ENCODE peak calls at places on chromosomes 1 and 21, in eight cellular contexts. O is sigmoid colon, V is lung, N is epithelial cell of proximal tubule, Q is prostate gland, H is GM06990, I is AG09309, G is SK-N-SH. X is an unnamed sample.

GRCh38 chr1:153192697-153193096 is 10.5 kb upstream of the LELP1 start:
- DNase-seq in O (no peak), V (no peak), N (no peak), Q (no peak), H (no peak), I (no peak), G (no peak), X (no peak)

GRCh38 chr1:13892671-13893325 is 192.8 kb downstream of the PRDM2 start:
- DNase-seq in O (no peak), V (no peak), N (no peak), Q (no peak), H (no peak), I (no peak), G (peak; percentile 63), X (peak; percentile 16)

GRCh38 chr1:33236498-33236897 is 19.8 kb upstream of the ZNF362 start:
- DNase-seq in O (no peak), V (no peak), N (no peak), Q (no peak), H (no peak), I (no peak), G (no peak), X (no peak)

GRCh38 chr1:17875882-17876280 is 120.7 kb downstream of the ACTL8 start:
- DNase-seq in O (peak; percentile 25), V (no peak), N (no peak), Q (no peak), H (no peak), I (no peak), G (no peak), X (peak; percentile 42)

GRCh38 chr1:25432749-25433388 is 2.2 kb downstream of the MACO1 start:
- DNase-seq in O (no peak), V (no peak), N (no peak), Q (no peak), H (no peak), I (no peak), G (no peak), X (no peak)

GRCh38 chr1:220528679-220529529 is 968 bp downstream of the MARK1 start:
- DNase-seq in O (peak; percentile 60), V (no peak), N (no peak), Q (peak; percentile 12), H (peak; percentile 15), I (no peak), G (no peak), X (peak; percentile 16)

GRCh38 chr1:226104671-226105121 is 42.2 kb downstream of the H3-3A start:
- DNase-seq in O (no peak), V (no peak), N (no peak), Q (no peak), H (no peak), I (no peak), G (no peak), X (no peak)

GRCh38 chr1:46724991-46725735 is 6.2 kb upstream of the EFCAB14 start:
- DNase-seq in O (peak; percentile 82), V (peak; percentile 71), N (peak; percentile 27), Q (peak; percentile 79), H (no peak), I (peak; percentile 64), G (peak; percentile 65), X (peak; percentile 48)

GRCh38 chr1:42730988-42731387 is 9.0 kb downstream of the CLDN19 start:
- DNase-seq in O (no peak), V (no peak), N (peak; percentile 18), Q (no peak), H (no peak), I (no peak), G (peak; percentile 32), X (no peak)

GRCh38 chr1:26608895-26609294 is 79.3 kb downstream of the RPS6KA1 start:
- DNase-seq in O (no peak), V (no peak), N (no peak), Q (no peak), H (no peak), I (no peak), G (no peak), X (no peak)

GRCh38 chr1:110672001-110672752 is 2.6 kb downstream of the KCNA3 start:
- DNase-seq in O (no peak), V (no peak), N (no peak), Q (no peak), H (peak; percentile 19), I (no peak), G (peak; percentile 83), X (no peak)

GRCh38 chr1:174875306-174875705 is 124.4 kb upstream of the CACYBP start:
- DNase-seq in O (no peak), V (peak; percentile 78), N (no peak), Q (peak; percentile 13), H (no peak), I (no peak), G (no peak), X (no peak)

GRCh38 chr1:116909511-116910378 is at the start of gene PTGFRN:
- DNase-seq in O (peak; percentile 89), V (peak; percentile 69), N (no peak), Q (peak; percentile 64), H (peak; percentile 45), I (peak; percentile 18), G (peak; percentile 89), X (peak; percentile 77)

GRCh38 chr1:171998711-171999110 is 157.4 kb downstream of the DNM3 start:
- DNase-seq in O (no peak), V (no peak), N (no peak), Q (no peak), H (no peak), I (no peak), G (no peak), X (no peak)

GRCh38 chr1:232949636-232950196 is 695 bp upstream of the NTPCR start:
- DNase-seq in O (no peak), V (no peak), N (no peak), Q (no peak), H (no peak), I (no peak), G (no peak), X (no peak)

GRCh38 chr1:46175243-46175642 is 356 bp downstream of the TSPAN1 start:
- DNase-seq in O (no peak), V (no peak), N (no peak), Q (no peak), H (no peak), I (no peak), G (no peak), X (no peak)

GRCh38 chr1:10561497-10561896 is 86.7 kb downstream of the PEX14 start:
- DNase-seq in O (no peak), V (no peak), N (peak; percentile 30), Q (no peak), H (no peak), I (peak; percentile 23), G (no peak), X (no peak)
- TF ChIP-seq CTCF in O (no peak), V (no peak), N (no peak), Q (no peak), H (no peak), I (no peak), G (no peak), X (no peak)

DNA sequence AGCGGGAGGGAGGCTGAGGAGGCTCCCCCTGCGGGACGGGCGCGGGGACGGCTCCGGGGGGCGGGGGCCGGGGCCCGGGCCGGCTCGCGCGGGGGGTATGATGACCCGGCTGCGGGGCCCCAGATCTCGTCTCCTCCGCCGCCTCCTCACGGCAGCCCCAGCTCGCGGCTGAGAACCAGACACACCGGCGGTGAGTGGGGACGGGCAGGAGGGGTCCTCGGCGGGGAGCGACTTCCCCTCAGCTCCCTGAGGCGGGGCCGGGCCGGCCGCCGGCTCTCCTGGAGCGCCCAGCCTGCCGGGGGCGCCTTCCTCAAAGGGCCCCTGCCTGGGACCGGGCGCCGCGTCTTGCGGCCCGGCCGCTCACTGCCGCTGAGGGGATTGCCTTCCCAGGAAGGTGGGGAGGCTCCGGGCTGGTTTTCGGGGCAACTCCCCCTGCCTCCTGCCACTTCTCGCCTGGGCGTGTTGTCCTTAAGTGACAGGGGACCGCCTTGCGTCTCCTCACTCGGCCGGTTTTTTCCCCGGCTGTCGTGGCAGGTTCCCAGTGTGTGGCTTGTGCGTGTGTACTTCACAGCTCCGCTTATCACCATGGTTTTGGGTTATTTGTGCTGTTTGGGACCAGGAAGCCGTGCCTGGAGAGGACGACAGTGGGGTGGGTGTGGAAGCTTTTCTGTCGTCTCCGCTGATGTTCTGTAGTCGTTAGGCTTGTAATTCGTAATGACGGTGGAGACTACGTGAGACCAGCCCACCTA is 800 bp downstream of the HIPK1 start:
- DNase-seq in O (peak; percentile 76), V (peak; percentile 57), N (no peak), Q (peak; percentile 33), H (peak; percentile 69), I (no peak), G (no peak), X (peak; percentile 31)
- TF ChIP-seq CTCF in O (no peak), V (no peak), N (peak; percentile 23), Q (no peak), H (peak; percentile 22), I (peak; percentile 5), G (peak; percentile 25), X (no peak)

DNA sequence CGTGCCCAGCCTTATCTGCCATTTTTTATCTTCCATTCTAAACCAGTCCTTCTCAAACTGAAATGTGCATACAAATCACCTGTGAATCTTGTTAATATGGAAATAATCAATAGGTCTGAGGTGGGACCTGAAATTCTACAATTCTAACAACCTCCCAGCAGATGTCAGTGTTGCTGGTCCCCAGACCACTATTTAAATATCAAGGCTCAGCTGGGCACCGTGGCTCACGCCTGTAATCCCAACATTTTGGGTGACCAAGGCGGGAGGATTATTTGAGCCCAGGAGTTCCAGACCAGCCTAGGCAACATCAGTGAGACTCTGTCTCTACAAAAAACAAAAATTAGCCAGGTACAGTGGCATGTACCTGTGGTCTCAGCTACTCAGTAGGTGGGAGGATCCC is 4.1 kb downstream of the UQCRHL start:
- DNase-seq in O (no peak), V (no peak), N (no peak), Q (no peak), H (no peak), I (no peak), G (peak; percentile 45), X (no peak)
- TF ChIP-seq CTCF in O (no peak), V (no peak), N (peak; percentile 57), Q (peak; percentile 41), H (peak; percentile 49), I (peak; percentile 37), G (peak; percentile 58), X (peak; percentile 48)

GRCh38 chr21:17931080-17931479 is 111.9 kb upstream of the C21orf91 start:
- DNase-seq in O (no peak), V (no peak), N (no peak), Q (no peak), H (no peak), I (no peak), G (peak; percentile 24), X (no peak)
- TF ChIP-seq CTCF in O (no peak), V (no peak), N (peak; percentile 40), Q (no peak), H (peak; percentile 53), I (no peak), G (peak; percentile 67), X (no peak)

GRCh38 chr1:90000934-90001676 is 6.2 kb downstream of the ZNF326 start:
- DNase-seq in O (no peak), V (no peak), N (no peak), Q (no peak), H (no peak), I (no peak), G (no peak), X (no peak)
- TF ChIP-seq CTCF in O (no peak), V (no peak), N (peak; percentile 29), Q (no peak), H (peak; percentile 31), I (no peak), G (no peak), X (no peak)